ENCODE peak calls at places on chromosomes 2 and 18, in seven cellular contexts. H, B, K, X, I, R and E are unnamed samples.

GRCh38 chr18:49305688-49306336 is 154.6 kb downstream of the DYM start:
- DNase-seq in H (no peak), K (no peak), I (no peak), R (no peak), B (no peak), X (no peak), E (no peak)

GRCh38 chr18:7568426-7568825 is 1.3 kb downstream of the PTPRM start:
- DNase-seq in I (no peak), R (no peak), H (peak; percentile 35), K (no peak), B (peak; percentile 21), X (no peak), E (peak; percentile 53)

GRCh38 chr2:27973592-27973991 is 83.1 kb downstream of the BABAM2 start:
- DNase-seq in B (peak; percentile 65), K (no peak), R (no peak), I (peak; percentile 57), X (no peak), H (no peak), E (no peak)

GRCh38 chr2:44912660-44913059 is 28.8 kb upstream of the SIX3 start:
- DNase-seq in R (no peak), H (no peak), K (no peak), I (no peak), X (no peak), B (no peak), E (no peak)

GRCh38 chr2:96923810-96924774 is 54.2 kb upstream of the SEMA4C start:
- DNase-seq in X (no peak), R (peak; percentile 52), K (no peak), B (no peak), H (no peak), I (no peak), E (no peak)

GRCh38 chr2:54586062-54586982 is 130.2 kb downstream of the SPTBN1 start:
- DNase-seq in H (no peak), R (no peak), X (no peak), K (no peak), B (no peak), I (no peak), E (no peak)

GRCh38 chr2:29317801-29318485 is 202.7 kb downstream of the CLIP4 start:
- DNase-seq in X (no peak), H (no peak), I (peak; percentile 42), R (no peak), K (no peak), B (no peak), E (no peak)

GRCh38 chr2:158131919-158132566 is 30.4 kb downstream of the UPP2 start:
- DNase-seq in H (no peak), X (no peak), I (no peak), B (no peak), R (no peak), K (no peak), E (no peak)

GRCh38 chr2:35973737-35974132 is 381.8 kb upstream of the CRIM1 start:
- DNase-seq in K (no peak), B (no peak), I (no peak), R (no peak), X (no peak), H (peak; percentile 23), E (peak; percentile 51)

GRCh38 chr2:195672674-195673073 is 15.6 kb downstream of the SLC39A10 start:
- DNase-seq in B (peak; percentile 2), K (no peak), H (no peak), R (no peak), X (no peak), I (peak; percentile 42), E (no peak)

GRCh38 chr2:55236992-55237543 is 4.6 kb downstream of the RPS27A start:
- DNase-seq in I (no peak), R (no peak), K (no peak), X (no peak), H (no peak), B (no peak), E (no peak)

GRCh38 chr2:241545113-241545512 is 13.4 kb upstream of the BOK start:
- DNase-seq in I (no peak), R (no peak), H (no peak), B (no peak), X (no peak), K (no peak), E (peak; percentile 14)

GRCh38 chr2:240384711-240385450 is 50.6 kb upstream of the GPC1 start:
- DNase-seq in I (no peak), K (no peak), X (no peak), R (no peak), B (no peak), H (no peak), E (peak; percentile 7)

GRCh38 chr2:74441111-74441689 is 537 bp downstream of the RTKN start:
- DNase-seq in H (no peak), K (no peak), I (no peak), B (no peak), X (no peak), R (no peak), E (no peak)

GRCh38 chr2:65366595-65367125 is 65.7 kb downstream of the SPRED2 start:
- DNase-seq in R (peak; percentile 18), K (no peak), I (peak; percentile 92), B (peak; percentile 93), X (no peak), H (peak; percentile 36), E (no peak)

GRCh38 chr2:146964494-146964893 is 880.3 kb upstream of the ACVR2A start:
- DNase-seq in K (no peak), X (no peak), R (no peak), B (no peak), I (no peak), H (no peak), E (no peak)